ENCODE peak calls at places on chromosomes 1 and 21, in nine cellular contexts. E is uterus, U is left lung, A is astrocyte of the spinal cord, W is stomach, N is GM13976, D is activated B cell treated with CpG ODN at 0.5 μM for 24 hours, L is body of pancreas, B is coronary artery. Q is an unnamed sample.

GRCh38 chr1:36094621-36095061 is 5.9 kb downstream of the ADPRS start:
- DNase-seq in E (peak), U (no peak), A (no peak), W (no peak), N (no peak), D (no peak), L (no peak), B (peak), Q (no peak)

GRCh38 chr1:171251042-171251740 is 2.9 kb downstream of the FMO1 start:
- DNase-seq in E (no peak), U (peak), A (peak), W (peak), N (no peak), D (peak), L (peak), B (no peak), Q (peak)

GRCh38 chr1:166164995-166165660 is 1.7 kb downstream of the FAM78B start:
- DNase-seq in E (peak), U (no peak), A (peak), W (peak), N (peak), D (peak), L (peak), B (no peak), Q (peak)

GRCh38 chr1:37861151-37861550 is 1.8 kb upstream of the MTF1 start:
- DNase-seq in E (no peak), U (no peak), A (no peak), W (no peak), N (no peak), D (no peak), L (no peak), B (no peak), Q (no peak)

GRCh38 chr1:165290143-165290542 is 66.4 kb downstream of the LMX1A start:
- DNase-seq in E (no peak), U (no peak), A (no peak), W (no peak), N (no peak), D (no peak), L (no peak), B (no peak), Q (no peak)

GRCh38 chr1:224767031-224767430 is 150.9 kb downstream of the CNIH3 start:
- DNase-seq in E (no peak), U (no peak), A (no peak), W (no peak), N (no peak), D (no peak), L (no peak), B (no peak), Q (no peak)

GRCh38 chr1:9551984-9552383 is 12.7 kb downstream of the SLC25A33 start:
- DNase-seq in E (no peak), U (no peak), A (no peak), W (no peak), N (no peak), D (no peak), L (no peak), B (no peak), Q (no peak)

GRCh38 chr1:224175615-224176014 is 7.4 kb upstream of the DEGS1 start:
- DNase-seq in E (peak), U (peak), A (peak), W (no peak), N (no peak), D (no peak), L (no peak), B (no peak), Q (no peak)

GRCh38 chr1:36561365-36561731 is 78.6 kb upstream of the CSF3R start:
- DNase-seq in E (no peak), U (no peak), A (no peak), W (no peak), N (no peak), D (no peak), L (no peak), B (no peak), Q (no peak)

GRCh38 chr1:245277276-245277675 is 122.5 kb downstream of the KIF26B start:
- DNase-seq in E (no peak), U (no peak), A (no peak), W (peak), N (no peak), D (no peak), L (no peak), B (no peak), Q (peak)

GRCh38 chr1:11802616-11802972 is 3.2 kb downstream of the MTHFR start:
- DNase-seq in E (no peak), U (no peak), A (no peak), W (no peak), N (no peak), D (no peak), L (no peak), B (no peak), Q (no peak)

GRCh38 chr1:216535059-216535458 is 111.8 kb upstream of the USH2A start:
- DNase-seq in E (no peak), U (no peak), A (no peak), W (no peak), N (no peak), D (no peak), L (no peak), B (no peak), Q (no peak)

GRCh38 chr1:29196863-29197589 is 15.3 kb upstream of the SRSF4 start:
- DNase-seq in E (no peak), U (no peak), A (peak), W (no peak), N (no peak), D (no peak), L (no peak), B (no peak), Q (no peak)

GRCh38 chr1:230002164-230002803 is 64.8 kb upstream of the GALNT2 start:
- DNase-seq in E (no peak), U (peak), A (no peak), W (no peak), N (no peak), D (no peak), L (no peak), B (no peak), Q (no peak)

GRCh38 chr1:29900086-29900485 is 663.8 kb downstream of the PTPRU start:
- DNase-seq in E (no peak), U (no peak), A (no peak), W (no peak), N (no peak), D (no peak), L (no peak), B (no peak), Q (no peak)

GRCh38 chr21:44255519-44255981 is 6.1 kb downstream of the DNMT3L start:
- DNase-seq in E (no peak), U (peak), A (no peak), W (no peak), N (no peak), D (no peak), L (no peak), B (peak), Q (no peak)

GRCh38 chr1:224411766-224412165 is 22.8 kb downstream of the WDR26 start:
- DNase-seq in E (no peak), U (no peak), A (no peak), W (no peak), N (no peak), D (no peak), L (no peak), B (no peak), Q (no peak)

GRCh38 chr1:9297831-9298230 is 5.1 kb downstream of the SPSB1 start:
- DNase-seq in E (no peak), U (no peak), A (no peak), W (no peak), N (no peak), D (no peak), L (no peak), B (no peak), Q (no peak)

GRCh38 chr1:40692429-40692905 is 963 bp downstream of the NFYC start:
- DNase-seq in E (no peak), U (no peak), A (no peak), W (no peak), N (no peak), D (no peak), L (peak), B (no peak), Q (no peak)

GRCh38 chr1:37305841-37306240 is 168.5 kb upstream of the ZC3H12A start:
- DNase-seq in E (no peak), U (no peak), A (no peak), W (no peak), N (no peak), D (no peak), L (no peak), B (no peak), Q (no peak)

GRCh38 chr1:114116086-114116485 is 37.6 kb downstream of the SYT6 start:
- DNase-seq in E (no peak), U (no peak), A (no peak), W (no peak), N (no peak), D (no peak), L (no peak), B (no peak), Q (no peak)

GRCh38 chr1:64072089-64072835 is 131.2 kb upstream of the UBE2U start:
- DNase-seq in E (no peak), U (no peak), A (peak), W (peak), N (no peak), D (no peak), L (peak), B (no peak), Q (no peak)

GRCh38 chr1:117928881-117929339 is 511 bp downstream of the GDAP2 start:
- DNase-seq in E (peak), U (peak), A (peak), W (peak), N (peak), D (no peak), L (peak), B (peak), Q (peak)

GRCh38 chr1:52542085-52542688 is 10.7 kb downstream of the TUT4 start:
- DNase-seq in E (no peak), U (no peak), A (peak), W (no peak), N (no peak), D (no peak), L (no peak), B (no peak), Q (no peak)

GRCh38 chr1:66278260-66279046 is 255.5 kb upstream of the SGIP1 start:
- DNase-seq in E (no peak), U (no peak), A (no peak), W (no peak), N (no peak), D (no peak), L (no peak), B (no peak), Q (no peak)

GRCh38 chr1:13960376-13960987 is 260.5 kb downstream of the PRDM2 start:
- DNase-seq in E (peak), U (peak), A (peak), W (peak), N (peak), D (peak), L (peak), B (no peak), Q (peak)

GRCh38 chr21:44932366-44933181 is 7.3 kb upstream of the SLX9 start:
- DNase-seq in E (no peak), U (no peak), A (no peak), W (no peak), N (peak), D (peak), L (no peak), B (no peak), Q (peak)

GRCh38 chr1:22638476-22639234 is 2.2 kb downstream of the C1QA start:
- DNase-seq in E (no peak), U (no peak), A (no peak), W (no peak), N (no peak), D (no peak), L (no peak), B (no peak), Q (no peak)

GRCh38 chr1:205256956-205257615 is 29.3 kb downstream of the TMCC2 start:
- DNase-seq in E (no peak), U (no peak), A (no peak), W (no peak), N (no peak), D (no peak), L (no peak), B (no peak), Q (no peak)

GRCh38 chr21:33395866-33396265 is 7.3 kb upstream of the IFNGR2 start:
- DNase-seq in E (no peak), U (no peak), A (peak), W (no peak), N (no peak), D (no peak), L (no peak), B (no peak), Q (no peak)

GRCh38 chr21:18499761-18500376 is 96.3 kb upstream of the TMPRSS15 start:
- DNase-seq in E (no peak), U (no peak), A (peak), W (peak), N (no peak), D (no peak), L (peak), B (no peak), Q (peak)

GRCh38 chr1:225817611-225818061 is 7.7 kb downstream of the EPHX1 start:
- DNase-seq in E (peak), U (peak), A (peak), W (peak), N (no peak), D (no peak), L (peak), B (peak), Q (no peak)

GRCh38 chr1:42420911-42421585 is 34.8 kb downstream of the ZMYND12 start:
- DNase-seq in E (peak), U (peak), A (peak), W (no peak), N (no peak), D (no peak), L (peak), B (no peak), Q (no peak)

DNA sequence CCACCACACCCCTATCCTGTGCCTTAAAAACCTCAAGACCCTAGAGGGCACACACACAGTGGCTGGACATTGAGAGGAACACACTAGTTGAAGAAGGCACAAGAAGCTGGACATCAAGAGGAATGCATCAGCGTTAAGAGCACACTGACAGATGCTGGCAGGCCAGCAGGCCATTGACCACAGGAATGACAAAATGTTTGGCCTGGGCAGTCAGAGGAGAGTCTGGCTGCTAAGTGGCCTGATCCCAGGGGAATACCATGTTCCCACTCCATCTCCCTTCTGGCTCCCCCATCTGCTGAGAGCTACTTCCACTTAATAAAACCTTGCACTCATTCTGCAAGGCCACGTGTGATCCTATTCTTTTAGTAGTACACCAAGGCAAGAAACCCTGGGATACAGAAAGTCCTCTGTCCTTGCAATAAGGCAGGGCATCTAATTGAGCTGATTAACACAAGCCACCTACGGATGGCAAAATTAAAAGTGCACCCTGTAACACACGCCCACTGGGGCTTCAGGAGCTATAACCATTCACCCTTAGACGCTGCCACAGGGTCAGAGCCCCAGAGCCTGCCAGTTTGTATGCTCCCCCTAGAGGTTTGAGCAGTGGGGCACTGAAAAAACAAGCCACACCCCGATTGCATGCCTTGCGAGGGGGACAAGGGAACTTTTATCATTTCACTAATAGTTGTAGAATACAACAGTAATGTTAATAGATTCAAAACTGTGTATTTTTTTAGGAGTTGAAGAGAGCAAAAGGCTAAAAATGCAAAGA is 1216.1 kb upstream of the NCAM2 start:
- DNase-seq in E (no peak), U (no peak), A (no peak), W (no peak), N (no peak), D (no peak), L (no peak), B (no peak), Q (no peak)
- TF ChIP-seq CTCF in E (no peak), U (no peak), A (no peak), W (no peak), N (no peak), D (no peak), L (no peak), B (no peak), Q (no peak)

GRCh38 chr1:78603206-78603605 is 17.0 kb upstream of the IFI44L start:
- DNase-seq in E (no peak), U (no peak), A (peak), W (no peak), N (no peak), D (no peak), L (no peak), B (no peak), Q (no peak)

GRCh38 chr1:78607944-78608343 is 12.3 kb upstream of the IFI44L start:
- DNase-seq in E (no peak), U (no peak), A (no peak), W (no peak), N (no peak), D (no peak), L (no peak), B (no peak), Q (no peak)

GRCh38 chr1:78604643-78605042 is 15.6 kb upstream of the IFI44L start:
- DNase-seq in E (no peak), U (no peak), A (no peak), W (no peak), N (no peak), D (no peak), L (no peak), B (no peak), Q (no peak)

GRCh38 chr1:78606274-78606673 is 14.0 kb upstream of the IFI44L start:
- DNase-seq in E (no peak), U (no peak), A (no peak), W (no peak), N (no peak), D (no peak), L (no peak), B (no peak), Q (no peak)

GRCh38 chr1:78607334-78607927 is 12.8 kb upstream of the IFI44L start:
- DNase-seq in E (no peak), U (no peak), A (peak), W (no peak), N (peak), D (no peak), L (no peak), B (no peak), Q (no peak)
- TF ChIP-seq CTCF in E (peak), U (peak), A (peak), W (no peak), N (peak), D (no peak), L (peak), B (peak), Q (no peak)

GRCh38 chr21:36910581-36911307 is 55.7 kb downstream of the HLCS start:
- DNase-seq in E (no peak), U (no peak), A (peak), W (no peak), N (no peak), D (no peak), L (no peak), B (no peak), Q (no peak)

GRCh38 chr21:36909901-36910561 is 56.4 kb downstream of the HLCS start:
- DNase-seq in E (no peak), U (no peak), A (peak), W (no peak), N (no peak), D (no peak), L (no peak), B (no peak), Q (peak)

GRCh38 chr21:36904093-36904666 is 62.3 kb downstream of the HLCS start:
- DNase-seq in E (no peak), U (no peak), A (no peak), W (no peak), N (no peak), D (no peak), L (no peak), B (no peak), Q (no peak)

GRCh38 chr21:36909423-36909822 is 57.0 kb downstream of the HLCS start:
- DNase-seq in E (no peak), U (no peak), A (no peak), W (no peak), N (no peak), D (no peak), L (no peak), B (no peak), Q (peak)

DNA sequence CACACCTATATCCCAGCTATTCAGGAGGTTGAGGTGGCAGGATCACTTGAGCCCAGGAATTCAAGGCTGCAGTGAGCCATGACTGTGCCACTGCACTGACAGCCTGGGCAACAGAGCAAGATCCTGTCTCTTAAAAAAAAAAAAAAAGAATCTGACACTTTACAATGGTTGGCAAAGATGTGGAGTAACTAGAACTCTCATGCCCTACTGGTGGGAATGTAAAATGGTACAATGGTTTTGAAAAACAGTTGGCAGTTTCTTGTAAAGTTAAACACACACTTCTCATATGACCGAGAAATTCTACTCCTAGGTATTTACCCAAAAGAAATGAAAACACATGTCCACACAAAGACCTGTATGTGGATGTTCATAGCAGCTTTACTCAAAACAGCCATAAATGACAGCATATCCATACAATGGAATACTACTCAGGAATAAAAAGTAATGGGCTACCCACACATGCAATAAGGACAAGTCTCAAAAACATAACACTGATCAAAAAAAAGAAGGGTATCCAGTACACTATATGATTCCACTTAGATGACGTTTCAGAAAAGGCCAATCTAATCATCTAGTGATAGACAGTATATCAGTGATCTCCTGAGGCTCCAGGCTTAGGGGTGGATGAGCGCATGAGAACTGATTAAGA is 58.1 kb downstream of the HLCS start:
- DNase-seq in E (no peak), U (no peak), A (no peak), W (no peak), N (no peak), D (no peak), L (no peak), B (no peak), Q (no peak)
- TF ChIP-seq CTCF in E (no peak), U (no peak), A (peak), W (no peak), N (no peak), D (no peak), L (no peak), B (no peak), Q (no peak)

DNA sequence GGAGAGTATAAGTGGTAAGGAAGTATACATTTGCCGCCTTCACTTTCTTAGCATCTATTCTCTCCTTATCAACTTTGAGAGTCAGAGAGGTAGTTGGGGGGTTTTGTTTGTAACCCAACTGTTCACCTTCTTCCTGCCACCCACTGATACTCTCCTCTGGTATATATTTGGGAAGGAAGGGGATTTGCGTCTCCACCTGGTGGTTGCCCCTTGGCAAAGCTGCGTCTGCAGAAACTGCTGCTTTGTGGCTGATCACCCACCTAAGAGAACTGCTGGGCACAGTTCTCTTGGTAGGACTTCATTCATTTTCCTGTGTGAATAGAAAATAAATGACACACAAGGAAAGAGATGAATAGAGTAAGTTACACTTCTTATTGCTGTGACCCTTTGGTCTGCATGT is 87.0 kb downstream of the SYT14 start:
- DNase-seq in E (no peak), U (no peak), A (no peak), W (no peak), N (no peak), D (no peak), L (no peak), B (no peak), Q (peak)
- TF ChIP-seq CTCF in E (no peak), U (no peak), A (no peak), W (no peak), N (no peak), D (no peak), L (no peak), B (no peak), Q (no peak)

GRCh38 chr1:155964193-155964592 is 14.2 kb downstream of the ARHGEF2 start:
- DNase-seq in E (no peak), U (no peak), A (no peak), W (no peak), N (no peak), D (no peak), L (no peak), B (no peak), Q (no peak)

GRCh38 chr1:155966750-155967149 is 11.6 kb downstream of the ARHGEF2 start:
- DNase-seq in E (no peak), U (no peak), A (no peak), W (no peak), N (no peak), D (no peak), L (no peak), B (no peak), Q (no peak)

GRCh38 chr1:155967410-155968400 is 10.6 kb downstream of the ARHGEF2 start:
- DNase-seq in E (no peak), U (no peak), A (no peak), W (no peak), N (no peak), D (no peak), L (no peak), B (no peak), Q (no peak)

GRCh38 chr1:155968670-155969069 is 9.7 kb downstream of the ARHGEF2 start:
- DNase-seq in E (no peak), U (no peak), A (peak), W (no peak), N (no peak), D (no peak), L (no peak), B (no peak), Q (no peak)

GRCh38 chr1:155966135-155966534 is 12.2 kb downstream of the ARHGEF2 start:
- DNase-seq in E (no peak), U (no peak), A (no peak), W (no peak), N (no peak), D (no peak), L (no peak), B (no peak), Q (no peak)
- TF ChIP-seq CTCF in E (no peak), U (no peak), A (peak), W (no peak), N (no peak), D (no peak), L (no peak), B (no peak), Q (no peak)

GRCh38 chr1:47726496-47726855 is 270.7 kb downstream of the TRABD2B start:
- DNase-seq in E (no peak), U (no peak), A (no peak), W (no peak), N (no peak), D (no peak), L (no peak), B (no peak), Q (no peak)
- TF ChIP-seq CTCF in E (no peak), U (peak), A (no peak), W (no peak), N (no peak), D (no peak), L (no peak), B (no peak), Q (no peak)